ENCODE peak calls at places on chromosomes 16 and 17, in nine cellular contexts. Z is body of pancreas, P is astrocyte, M is IMR-90, R is heart left ventricle, Y is transverse colon, K is K562, U is cardiac muscle cell, D is ovary. V is an unnamed sample. For H3K4me1, the result is how much of the 10 kb centered on the place peaks cover.

GRCh38 chr16:87563714-87564523 is 38.4 kb upstream of the JPH3 start:
- DNase-seq in U (no peak), K (no peak), Z (no peak), P (no peak), Y (no peak), D (no peak), R (no peak), M (no peak), V (no peak)

GRCh38 chr16:11079657-11080187 is 135.4 kb downstream of the CLEC16A start:
- DNase-seq in Z (no peak), Y (no peak), R (no peak), M (peak), K (no peak), U (no peak), P (peak), D (no peak), V (no peak)

GRCh38 chr17:12067425-12067824 is 46.7 kb downstream of the MAP2K4 start:
- DNase-seq in D (no peak), P (no peak), Z (no peak), M (no peak), Y (no peak), R (no peak), U (no peak), K (no peak), V (no peak)

GRCh38 chr16:14303654-14304394 is 232.7 kb downstream of the MRTFB start:
- DNase-seq in K (peak), D (no peak), R (no peak), Z (peak), M (no peak), U (peak), Y (peak), P (no peak), V (no peak)

GRCh38 chr17:32819035-32819434 is 57.9 kb downstream of the MYO1D start:
- DNase-seq in K (peak), D (no peak), Z (no peak), Y (no peak), P (no peak), U (no peak), M (no peak), R (no peak), V (no peak)

GRCh38 chr16:5615868-5616642 is 518.5 kb upstream of the EEF2KMT start:
- DNase-seq in Z (peak), U (peak), R (peak), Y (peak), M (no peak), K (peak), P (no peak), D (no peak), V (peak)

GRCh38 chr17:76500074-76500744 is 1.0 kb downstream of the RHBDF2 start:
- DNase-seq in Y (peak), K (no peak), U (no peak), R (no peak), P (no peak), M (no peak), D (no peak), Z (no peak), V (peak)

GRCh38 chr16:28321700-28322411 is 29.5 kb downstream of the SBK1 start:
- DNase-seq in M (peak), P (peak), U (peak), D (no peak), R (no peak), Y (peak), Z (peak), K (peak), V (peak)

GRCh38 chr16:24525970-24526559 is 13.3 kb upstream of the RBBP6 start:
- DNase-seq in Y (no peak), D (no peak), P (peak), U (no peak), K (no peak), Z (peak), M (no peak), R (no peak), V (no peak)

GRCh38 chr17:76524598-76525512 is 12.7 kb downstream of the CYGB start:
- DNase-seq in P (no peak), D (peak), M (peak), K (no peak), U (no peak), Z (peak), R (peak), Y (peak), V (peak)

GRCh38 chr17:81537343-81537855 is 9.2 kb downstream of the FSCN2 start:
- DNase-seq in D (no peak), K (no peak), M (no peak), Y (peak), Z (peak), R (no peak), U (peak), P (no peak), V (peak)

GRCh38 chr17:869067-869466 is 86.9 kb downstream of the MRM3 start:
- DNase-seq in U (no peak), P (peak), Z (peak), K (no peak), R (no peak), D (peak), Y (peak), M (peak), V (peak)

GRCh38 chr16:74774223-74775139 is at the start of gene FA2H:
- DNase-seq in K (peak), D (peak), Z (peak), P (peak), Y (peak), M (peak), U (peak), R (peak), V (peak)

DNA sequence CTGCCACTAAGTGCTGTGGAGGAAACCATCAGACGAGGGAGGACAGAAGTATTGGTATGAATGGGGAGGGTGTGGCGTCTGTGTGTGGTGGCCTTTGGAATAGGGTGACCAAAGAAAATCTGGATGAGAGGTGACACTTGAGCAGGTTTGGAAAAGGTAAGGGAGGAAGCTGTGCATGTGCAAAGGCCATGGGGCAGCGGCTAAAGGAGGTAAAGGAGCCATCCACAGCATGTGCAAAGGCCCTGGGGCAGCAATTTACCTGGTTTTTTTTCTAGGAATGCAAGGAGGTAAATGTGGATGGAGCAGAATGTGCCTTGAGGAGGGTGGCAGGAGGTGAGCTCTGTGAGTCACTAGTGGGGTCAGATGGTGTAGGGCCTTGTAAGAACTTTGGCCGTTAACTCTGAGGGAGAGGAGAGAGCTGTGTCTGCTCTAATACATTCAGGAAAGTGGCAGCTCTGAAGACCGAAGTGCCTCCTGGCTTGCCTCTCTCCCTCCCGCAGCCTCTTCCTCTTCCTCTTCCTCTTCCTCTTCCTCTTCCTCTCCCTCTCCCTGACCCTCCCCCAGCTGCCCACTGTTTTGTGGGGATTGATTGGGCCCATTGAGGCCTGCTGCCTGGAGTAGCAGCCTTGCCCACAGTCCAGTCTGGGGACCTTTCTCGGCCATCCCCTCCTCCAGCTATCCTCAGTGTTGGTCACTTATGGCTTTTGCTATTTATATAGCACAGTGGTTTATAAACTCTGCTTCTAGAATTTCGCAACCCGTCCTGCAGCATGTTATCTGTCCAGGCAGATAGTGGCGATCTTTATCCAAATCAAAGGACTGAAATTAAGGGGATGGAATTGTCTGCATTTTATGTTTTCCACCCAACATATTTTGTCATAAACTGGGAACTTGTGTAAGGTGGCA is 38.7 kb downstream of the CMIP start:
- DNase-seq in U (no peak), P (no peak), D (no peak), Z (no peak), R (no peak), K (no peak), Y (no peak), M (peak), V (no peak)
- H3K4me1 ChIP-seq in U (under half), P (under half), D (under half), Z (under half), R (under half), K (half or more), Y (under half), M (under half), V (under half)

GRCh38 chr17:78892936-78893379 is 10.0 kb downstream of the CEP295NL start:
- DNase-seq in R (no peak), D (no peak), U (no peak), M (no peak), Z (no peak), Y (no peak), K (no peak), P (no peak), V (no peak)

GRCh38 chr17:78891406-78892061 is 11.5 kb downstream of the CEP295NL start:
- DNase-seq in U (no peak), P (no peak), R (no peak), D (no peak), Z (no peak), M (no peak), Y (no peak), K (no peak), V (peak)

GRCh38 chr17:78893684-78894083 is 9.3 kb downstream of the CEP295NL start:
- DNase-seq in P (no peak), K (no peak), R (no peak), Z (no peak), U (no peak), M (no peak), Y (no peak), D (no peak), V (no peak)

GRCh38 chr17:78892062-78892456 is 10.9 kb downstream of the CEP295NL start:
- DNase-seq in D (no peak), Y (no peak), R (no peak), U (no peak), K (no peak), M (no peak), Z (no peak), P (no peak), V (no peak)

GRCh38 chr17:78892520-78892919 is 10.5 kb downstream of the CEP295NL start:
- DNase-seq in U (no peak), D (no peak), R (no peak), K (no peak), M (no peak), Z (no peak), Y (no peak), P (no peak), V (no peak)
- H3K4me1 ChIP-seq in U (under half), D (under half), R (under half), K (under half), M (under half), Z (under half), Y (under half), P (under half), V (under half)

GRCh38 chr17:38872671-38873385 is 3.0 kb downstream of the LASP1 start:
- DNase-seq in Y (peak), Z (peak), U (no peak), D (no peak), P (no peak), M (no peak), R (no peak), K (no peak), V (no peak)
- H3K4me1 ChIP-seq in Y (half or more), Z (half or more), U (under half), D (under half), P (half or more), M (under half), R (half or more), K (under half), V (half or more)

GRCh38 chr16:3797904-3798811 is 80.8 kb upstream of the TRAP1 start:
- DNase-seq in K (peak), U (no peak), Z (no peak), M (no peak), Y (no peak), P (no peak), R (no peak), D (no peak), V (peak)

GRCh38 chr16:3798827-3799226 is 81.5 kb upstream of the TRAP1 start:
- DNase-seq in M (no peak), Y (no peak), U (no peak), D (no peak), P (no peak), R (no peak), K (no peak), Z (no peak), V (no peak)

GRCh38 chr16:3800477-3801270 is 79.8 kb downstream of the CREBBP start:
- DNase-seq in D (peak), R (no peak), Y (no peak), M (no peak), P (no peak), Z (no peak), U (no peak), K (no peak), V (no peak)

GRCh38 chr16:3800019-3800418 is 80.5 kb downstream of the CREBBP start:
- DNase-seq in R (no peak), D (no peak), M (no peak), U (no peak), P (no peak), Z (no peak), K (no peak), Y (no peak), V (no peak)

DNA sequence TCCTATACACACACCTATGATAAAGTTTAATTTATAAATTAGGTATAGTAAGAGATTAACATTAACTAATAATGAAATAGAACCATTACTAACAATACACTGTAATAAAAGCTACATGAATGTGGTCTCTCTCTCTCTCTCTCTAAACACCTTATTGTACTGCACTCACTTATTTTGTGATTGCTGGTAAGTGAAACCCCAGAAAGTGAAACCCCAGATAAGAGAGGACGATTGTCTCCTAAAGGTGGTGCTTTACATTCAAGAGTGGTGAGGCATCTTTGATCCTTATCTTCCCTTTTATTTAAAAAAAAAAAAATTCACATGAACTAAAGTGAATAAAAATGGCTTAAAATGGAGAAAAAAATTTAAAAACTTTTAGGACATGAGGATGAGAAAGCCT is 80.1 kb upstream of the TRAP1 start:
- DNase-seq in M (no peak), P (no peak), Z (no peak), K (no peak), R (no peak), Y (no peak), U (no peak), D (no peak), V (no peak)
- H3K4me1 ChIP-seq in M (under half), P (under half), Z (under half), K (under half), R (under half), Y (under half), U (under half), D (under half), V (under half)